ENCODE peak calls at places on chromosomes 2 and 18, in five cellular contexts. R, B, O, X and L are unnamed samples.

GRCh38 chr2:37583402-37583801 is 88.0 kb downstream of the CDC42EP3 start:
- DNase-seq in X (peak), O (no peak), B (no peak), R (peak), L (no peak)

GRCh38 chr2:187462839-187463238 is 14.8 kb upstream of the CALCRL start:
- DNase-seq in O (no peak), B (no peak), R (no peak), X (no peak), L (no peak)

GRCh38 chr2:203909192-203909945 is 27.2 kb upstream of the ICOS start:
- DNase-seq in O (no peak), X (peak), B (no peak), R (peak), L (no peak)

GRCh38 chr2:152413228-152414030 is 78.5 kb downstream of the FMNL2 start:
- DNase-seq in X (no peak), O (no peak), B (no peak), R (no peak), L (no peak)

GRCh38 chr18:76678248-76678647 is 144.1 kb upstream of the ZNF236 start:
- DNase-seq in X (no peak), R (no peak), O (no peak), B (peak), L (no peak)

GRCh38 chr2:190996338-190996946 is 17.5 kb downstream of the STAT1 start:
- DNase-seq in O (no peak), B (no peak), X (peak), R (peak), L (no peak)

GRCh38 chr2:14263053-14263452 is 369.5 kb upstream of the LRATD1 start:
- DNase-seq in O (no peak), R (no peak), B (no peak), X (no peak), L (no peak)

GRCh38 chr2:127565261-127566138 is 30.0 kb downstream of the MYO7B start:
- DNase-seq in B (no peak), X (no peak), R (no peak), O (no peak), L (no peak)

GRCh38 chr18:23237524-23238151 is 102.4 kb downstream of the CABLES1 start:
- DNase-seq in B (peak), O (peak), X (peak), R (peak), L (peak)

GRCh38 chr18:40485318-40485717 is 1469.7 kb upstream of the PIK3C3 start:
- DNase-seq in R (peak), B (no peak), O (no peak), X (peak), L (no peak)

GRCh38 chr2:216370961-216371633 is 1.2 kb downstream of the MARCHF4 start:
- DNase-seq in R (no peak), X (no peak), B (no peak), O (no peak), L (no peak)

GRCh38 chr18:52747869-52748268 is 407.9 kb downstream of the DCC start:
- DNase-seq in O (no peak), X (no peak), R (no peak), B (no peak), L (no peak)

GRCh38 chr2:165889158-165889557 is 64.4 kb downstream of the TTC21B start:
- DNase-seq in R (no peak), B (no peak), O (no peak), X (no peak), L (no peak)

GRCh38 chr2:95046371-95047112 is 21.0 kb downstream of the MAL start:
- DNase-seq in B (no peak), O (no peak), X (no peak), R (no peak), L (no peak)

GRCh38 chr18:56245856-56246575 is 392.4 kb downstream of the TXNL1 start:
- DNase-seq in X (peak), B (no peak), R (no peak), O (no peak), L (no peak)

GRCh38 chr2:120110507-120110906 is 97.6 kb downstream of the EPB41L5 start:
- DNase-seq in O (peak), X (no peak), R (no peak), B (peak), L (no peak)

GRCh38 chr18:58288922-58289797 is 245.1 kb downstream of the NEDD4L start:
- DNase-seq in O (no peak), R (peak), B (no peak), X (no peak), L (peak)

GRCh38 chr2:67628892-67629291 is 231.8 kb downstream of the ETAA1 start:
- DNase-seq in B (no peak), O (no peak), X (no peak), R (no peak), L (no peak)

GRCh38 chr2:179261161-179261825 is 3.3 kb downstream of the SESTD1 start:
- DNase-seq in R (no peak), B (no peak), X (no peak), O (no peak), L (no peak)
- TF ChIP-seq CTCF in R (no peak), B (no peak), X (peak), O (peak), L (no peak)

GRCh38 chr2:53561155-53561554 is 206.4 kb upstream of the CHAC2 start:
- DNase-seq in O (no peak), R (no peak), X (no peak), B (no peak), L (no peak)
- TF ChIP-seq CTCF in O (no peak), R (no peak), X (no peak), B (no peak), L (no peak)

GRCh38 chr2:11239147-11239546 is 83.9 kb downstream of the SLC66A3 start:
- DNase-seq in B (no peak), O (no peak), X (no peak), R (no peak), L (no peak)

GRCh38 chr2:11236335-11236734 is 81.1 kb downstream of the SLC66A3 start:
- DNase-seq in B (no peak), X (peak), R (no peak), O (no peak), L (no peak)

GRCh38 chr2:11237122-11237521 is 81.9 kb downstream of the SLC66A3 start:
- DNase-seq in X (no peak), R (no peak), B (no peak), O (no peak), L (no peak)

GRCh38 chr2:11235583-11235982 is 80.3 kb downstream of the SLC66A3 start:
- DNase-seq in R (no peak), X (no peak), O (no peak), B (no peak), L (no peak)

DNA sequence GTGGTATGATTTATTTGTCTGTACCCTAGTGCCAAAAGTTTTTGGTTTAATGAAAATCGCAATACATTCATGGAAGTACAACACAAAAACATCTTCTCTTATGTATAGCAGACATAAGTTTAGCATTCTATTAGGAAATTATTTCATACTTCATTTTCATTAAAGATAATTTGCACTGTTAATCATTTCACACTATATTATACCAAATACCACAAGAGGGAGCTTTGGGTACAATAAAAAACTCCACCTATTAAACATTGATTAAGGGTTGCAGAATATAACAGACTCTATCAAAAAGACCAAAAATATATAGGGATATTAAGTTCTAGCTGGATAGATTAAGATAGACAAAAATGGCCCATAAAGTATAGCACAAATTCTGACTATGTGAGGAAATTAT is 79.0 kb downstream of the SLC66A3 start:
- DNase-seq in O (no peak), B (no peak), R (peak), X (peak), L (no peak)
- TF ChIP-seq CTCF in O (peak), B (peak), R (no peak), X (peak), L (no peak)

GRCh38 chr2:9573840-9574239 is 18.2 kb upstream of the ADAM17 start:
- DNase-seq in O (no peak), X (no peak), R (no peak), B (no peak), L (no peak)
- TF ChIP-seq CTCF in O (no peak), X (no peak), R (peak), B (no peak), L (peak)

GRCh38 chr18:42032447-42032846 is 77.4 kb downstream of the PIK3C3 start:
- DNase-seq in R (no peak), B (no peak), O (no peak), X (no peak), L (no peak)

GRCh38 chr18:42028232-42028832 is 73.3 kb downstream of the PIK3C3 start:
- DNase-seq in B (no peak), X (peak), O (no peak), R (peak), L (no peak)

GRCh38 chr18:42033137-42033810 is 78.2 kb downstream of the PIK3C3 start:
- DNase-seq in B (no peak), X (no peak), O (no peak), R (no peak), L (no peak)

GRCh38 chr18:42029100-42029499 is 74.1 kb downstream of the PIK3C3 start:
- DNase-seq in R (no peak), O (no peak), B (no peak), X (no peak), L (no peak)

DNA sequence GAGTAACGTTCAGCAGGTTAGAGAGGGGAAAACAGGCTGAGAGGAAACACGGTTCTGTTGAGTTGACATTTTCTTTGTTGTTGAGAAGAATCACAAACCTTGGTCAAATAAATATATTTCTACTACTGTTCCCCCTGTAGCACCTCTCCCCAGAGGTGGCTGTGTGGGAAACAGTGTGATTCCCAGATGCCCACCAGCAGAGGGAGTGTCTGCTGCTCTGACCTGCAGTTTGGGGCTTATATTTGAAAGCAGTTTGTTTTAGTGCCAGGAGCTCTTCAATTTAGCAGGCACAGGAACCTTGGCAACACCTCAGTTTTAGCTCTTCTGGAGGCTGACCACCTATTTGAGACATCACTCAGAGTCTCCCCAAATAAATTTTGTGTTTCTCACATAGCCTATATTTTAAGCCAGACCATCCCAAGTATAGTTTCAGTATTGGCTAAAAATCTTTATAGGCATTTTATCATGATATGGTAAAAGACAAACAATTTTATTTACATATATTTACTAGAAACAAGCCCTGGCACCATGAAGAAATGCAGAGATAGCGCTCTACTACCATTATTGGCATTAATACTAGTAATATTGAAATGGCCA is 75.7 kb downstream of the PIK3C3 start:
- DNase-seq in O (peak), X (peak), B (no peak), R (peak), L (no peak)
- TF ChIP-seq CTCF in O (peak), X (peak), B (no peak), R (peak), L (peak)

GRCh38 chr2:174004311-174004695 is 39.1 kb upstream of the SP3 start:
- DNase-seq in R (no peak), O (no peak), B (no peak), X (no peak), L (no peak)

GRCh38 chr2:174004900-174005605 is 39.9 kb upstream of the SP3 start:
- DNase-seq in X (peak), B (peak), R (peak), O (no peak), L (no peak)

GRCh38 chr2:174005801-174006419 is 40.7 kb upstream of the SP3 start:
- DNase-seq in B (no peak), R (no peak), O (no peak), X (no peak), L (no peak)

GRCh38 chr2:174002679-174003078 is 37.5 kb upstream of the SP3 start:
- DNase-seq in X (no peak), R (no peak), O (no peak), B (no peak), L (no peak)

DNA sequence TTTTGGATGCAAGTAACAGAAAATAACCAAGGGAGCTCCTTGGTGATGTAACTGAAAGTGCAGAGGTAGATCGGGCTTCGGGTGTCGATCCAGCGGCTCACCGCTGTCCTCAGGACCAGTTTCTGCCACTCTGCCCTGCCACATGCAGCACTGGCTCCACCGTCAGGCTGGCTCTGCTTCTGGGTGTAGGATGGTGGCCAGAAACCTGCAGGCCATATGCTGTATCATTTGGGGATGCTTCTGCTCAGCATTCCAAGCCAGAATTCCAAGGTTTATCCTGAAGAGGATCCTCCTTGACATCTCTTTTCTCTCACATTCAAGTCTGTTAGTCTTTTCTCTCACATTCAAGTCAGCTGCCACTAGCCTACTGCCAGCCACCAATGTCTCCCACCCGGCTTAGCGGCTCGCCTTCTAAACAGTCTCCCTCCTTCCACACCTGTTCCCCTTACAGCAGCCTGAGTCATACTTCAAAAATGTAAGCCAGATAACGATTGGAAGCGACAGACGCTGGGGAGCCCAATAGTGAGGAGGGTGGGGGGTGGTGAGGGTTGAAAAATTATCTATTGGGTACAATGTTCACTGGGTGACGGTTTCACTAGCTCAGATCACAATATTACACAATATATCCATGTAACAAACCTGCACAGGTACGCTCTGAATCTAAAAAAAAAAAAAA is 38.6 kb upstream of the SP3 start:
- DNase-seq in B (no peak), O (no peak), R (no peak), X (no peak), L (no peak)
- TF ChIP-seq CTCF in B (peak), O (no peak), R (peak), X (no peak), L (no peak)

GRCh38 chr2:134917219-134917957 is 1.2 kb upstream of the CCNT2 start:
- DNase-seq in O (peak), X (peak), B (peak), R (no peak), L (no peak)
- TF ChIP-seq CTCF in O (no peak), X (no peak), B (no peak), R (no peak), L (no peak)